ENCODE peak calls at places on chromosomes 3 and 15, in nine cellular contexts. A is body of pancreas; Z is CD4-positive, CD25-positive, alpha-beta regulatory T cell; K is neuronal stem cell; O is A673; T is right cardiac atrium; W is PC-3; R is A549; N is cardiac muscle cell. H is an unnamed sample.

GRCh38 chr15:96246057-96246456 is 84.4 kb upstream of the NR2F2 start:
- DNase-seq in O (no peak), T (no peak), W (no peak), K (no peak), Z (no peak), R (no peak), A (no peak), N (no peak), H (no peak)

GRCh38 chr15:51401872-51402517 is 60.5 kb downstream of the GLDN start:
- DNase-seq in R (peak; percentile 80), W (peak; percentile 54), A (peak; percentile 47), Z (no peak), N (peak; percentile 74), T (peak; percentile 83), K (peak; percentile 39), O (peak; percentile 56), H (peak; percentile 4)

GRCh38 chr3:178139116-178139515 is 397.1 kb upstream of the KCNMB2 start:
- DNase-seq in W (no peak), K (no peak), N (no peak), O (no peak), A (no peak), R (no peak), Z (no peak), T (no peak), H (no peak)

GRCh38 chr15:67783303-67783702 is 42.0 kb upstream of the SKOR1 start:
- DNase-seq in R (no peak), K (no peak), T (no peak), W (no peak), O (no peak), N (no peak), Z (no peak), A (no peak), H (peak; percentile 39)

GRCh38 chr3:130621824-130622223 is 104.8 kb downstream of the COL6A6 start:
- DNase-seq in Z (no peak), N (no peak), K (no peak), A (no peak), W (no peak), T (no peak), R (no peak), O (no peak), H (no peak)

GRCh38 chr3:198109883-198110282 is 149.9 kb downstream of the LMLN start:
- DNase-seq in Z (no peak), T (no peak), W (no peak), O (peak; percentile 71), R (no peak), A (no peak), K (no peak), N (no peak), H (no peak)

GRCh38 chr3:102089904-102090492 is 240.7 kb downstream of the NFKBIZ start:
- DNase-seq in N (no peak), T (no peak), W (peak; percentile 89), O (peak; percentile 84), K (no peak), Z (no peak), A (no peak), R (peak; percentile 20), H (peak; percentile 57)

GRCh38 chr3:73740041-73740440 is 115.3 kb upstream of the PDZRN3 start:
- DNase-seq in R (no peak), T (no peak), O (no peak), A (no peak), Z (no peak), W (no peak), N (no peak), K (no peak), H (no peak)

GRCh38 chr3:147038456-147038855 is 367.9 kb downstream of the ZIC4 start:
- DNase-seq in A (no peak), T (no peak), W (no peak), N (no peak), O (no peak), K (no peak), R (no peak), Z (no peak), H (no peak)

DNA sequence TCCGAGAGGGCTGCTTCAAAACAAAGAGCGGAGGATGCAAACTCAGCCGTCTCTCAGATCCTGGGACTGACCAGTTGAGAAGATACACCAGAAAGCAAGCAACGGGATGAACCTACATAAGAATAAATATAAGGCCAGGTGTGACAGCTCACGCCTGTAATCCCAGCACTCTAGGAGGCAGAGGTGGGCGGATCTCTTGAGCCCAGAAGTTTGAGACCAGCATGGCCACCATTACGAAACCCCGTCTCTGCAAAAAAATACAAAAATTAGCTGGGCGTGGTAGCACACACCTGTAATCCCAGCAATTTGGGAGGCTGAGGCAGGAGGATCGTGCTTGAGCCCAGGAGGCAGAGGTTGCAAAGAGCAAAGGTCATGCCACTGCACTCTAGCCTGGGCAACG is 31.7 kb downstream of the RBPMS2 start:
- DNase-seq in N (no peak), O (no peak), K (no peak), T (no peak), Z (no peak), R (no peak), A (no peak), W (no peak), H (no peak)
- H3K4me1 ChIP-seq in N (no peaks in the 10 kb centered on the region), O (no peaks in the 10 kb centered on the region), K (peaks cover 1% of the 10 kb centered on the region), T (peaks cover 13% of the 10 kb centered on the region), Z (no peaks in the 10 kb centered on the region), R (no peaks in the 10 kb centered on the region), A (no peaks in the 10 kb centered on the region), W (peaks cover under 1% of the 10 kb centered on the region), H (no peaks in the 10 kb centered on the region)

GRCh38 chr3:16670191-16670590 is 65.0 kb upstream of the DAZL start:
- DNase-seq in T (no peak), R (no peak), N (no peak), Z (no peak), A (no peak), K (no peak), O (no peak), W (no peak), H (no peak)

GRCh38 chr3:16665282-16665741 is 60.1 kb upstream of the DAZL start:
- DNase-seq in K (no peak), W (peak; percentile 84), T (no peak), R (peak; percentile 6), N (no peak), O (peak; percentile 60), A (no peak), Z (no peak), H (peak; percentile 86)

GRCh38 chr3:16671690-16672089 is 66.5 kb upstream of the DAZL start:
- DNase-seq in T (no peak), Z (no peak), R (no peak), K (no peak), A (no peak), O (no peak), N (no peak), W (no peak), H (no peak)

GRCh38 chr3:16667633-16668032 is 62.4 kb upstream of the DAZL start:
- DNase-seq in N (no peak), K (no peak), R (no peak), O (no peak), T (no peak), Z (no peak), W (no peak), A (no peak), H (no peak)

DNA sequence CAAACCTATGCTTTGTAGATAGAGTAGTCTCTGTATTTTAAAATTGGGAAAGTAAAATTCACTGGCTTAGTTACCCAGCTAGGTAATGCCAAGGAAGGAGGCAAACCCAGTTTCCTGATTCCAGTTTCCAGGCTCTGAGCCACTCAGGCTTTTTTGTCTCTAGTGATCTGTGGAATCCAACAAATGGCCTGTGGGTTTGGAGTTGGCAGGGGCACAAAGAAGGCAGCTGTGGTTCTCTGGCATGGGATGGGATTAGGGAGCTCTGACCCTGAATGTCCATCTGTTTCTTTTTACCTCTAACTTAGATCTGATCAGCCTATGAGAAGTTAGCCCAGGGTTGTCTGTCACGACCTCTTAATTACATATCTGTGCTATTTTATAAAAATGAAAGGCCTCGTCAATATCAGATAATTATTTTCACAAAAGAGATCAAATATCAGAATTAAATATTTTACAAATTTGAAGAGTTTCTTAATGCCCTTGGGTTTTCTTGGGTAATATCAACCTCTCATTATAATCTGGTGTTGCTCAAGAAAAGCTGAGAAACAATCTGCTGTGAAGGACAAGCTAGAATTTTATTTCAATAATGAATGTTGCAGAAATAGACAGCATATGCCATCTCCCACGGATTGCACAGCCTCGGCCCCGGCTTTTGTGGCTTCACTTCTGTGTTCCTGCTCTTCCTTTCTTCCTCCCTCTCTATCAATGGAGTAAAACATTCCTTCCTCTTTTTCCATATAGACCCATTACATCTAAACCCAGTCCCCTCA is 63.7 kb upstream of the DAZL start:
- DNase-seq in R (no peak), O (no peak), T (no peak), W (no peak), A (no peak), Z (no peak), N (no peak), K (no peak), H (no peak)
- H3K4me1 ChIP-seq in R (peaks cover 5% of the 10 kb centered on the region), O (no peaks in the 10 kb centered on the region), T (no peaks in the 10 kb centered on the region), W (peaks cover 11% of the 10 kb centered on the region), A (no peaks in the 10 kb centered on the region), Z (no peaks in the 10 kb centered on the region), N (no peaks in the 10 kb centered on the region), K (no peaks in the 10 kb centered on the region), H (no peaks in the 10 kb centered on the region)

GRCh38 chr15:40440300-40441011 is at the start of gene BAHD1:
- DNase-seq in A (peak; percentile 97), O (peak; percentile 98), R (peak; percentile 96), Z (peak; percentile 92), K (peak; percentile 89), W (peak; percentile 95), N (peak; percentile 97), T (peak; percentile 99), H (peak; percentile 93)
- H3K4me1 ChIP-seq in A (peaks cover 65% of the 10 kb centered on the region), O (peaks cover 35% of the 10 kb centered on the region), R (peaks cover 22% of the 10 kb centered on the region), Z (peaks cover 66% of the 10 kb centered on the region), K (peaks cover 41% of the 10 kb centered on the region), W (peaks cover 34% of the 10 kb centered on the region), N (peaks cover 43% of the 10 kb centered on the region), T (peaks cover 10% of the 10 kb centered on the region), H (peaks cover 9% of the 10 kb centered on the region)

GRCh38 chr3:70071138-70071537 is 71.6 kb downstream of the SAMMSON start:
- DNase-seq in K (no peak), N (no peak), A (no peak), W (no peak), T (no peak), O (no peak), R (no peak), Z (no peak), H (no peak)

GRCh38 chr3:70069557-70069956 is 70.0 kb downstream of the SAMMSON start:
- DNase-seq in T (no peak), K (no peak), A (no peak), W (no peak), Z (no peak), R (no peak), O (no peak), N (no peak), H (no peak)

GRCh38 chr3:70072180-70072579 is 72.6 kb downstream of the SAMMSON start:
- DNase-seq in W (no peak), K (no peak), A (no peak), Z (no peak), T (no peak), R (no peak), N (no peak), O (no peak), H (no peak)

GRCh38 chr3:70076394-70076793 is 76.9 kb downstream of the SAMMSON start:
- DNase-seq in O (no peak), K (no peak), A (peak; percentile 5), W (no peak), T (no peak), R (no peak), N (no peak), Z (no peak), H (no peak)

DNA sequence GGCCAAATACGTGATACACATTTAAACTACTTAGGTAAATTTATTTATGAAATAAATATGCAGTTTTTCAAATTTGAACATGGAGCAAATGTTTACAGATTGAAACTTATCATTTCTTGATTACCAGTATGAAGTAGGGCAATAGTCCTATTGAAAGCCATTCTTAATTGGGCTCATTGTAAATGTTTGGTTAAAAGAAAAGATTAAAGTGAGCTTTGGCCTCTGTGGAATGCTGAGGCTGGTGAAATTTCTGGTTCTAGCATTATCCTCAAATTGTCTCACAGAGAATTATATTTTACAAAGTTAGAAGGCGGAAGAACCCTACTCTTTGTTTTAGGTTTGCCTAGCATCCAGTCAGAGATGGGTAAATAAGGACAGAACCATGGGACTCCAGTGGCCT is 73.2 kb downstream of the SAMMSON start:
- DNase-seq in W (no peak), K (no peak), T (no peak), R (no peak), O (no peak), A (no peak), N (no peak), Z (no peak), H (no peak)
- H3K4me1 ChIP-seq in W (no peaks in the 10 kb centered on the region), K (peaks cover 2% of the 10 kb centered on the region), T (no peaks in the 10 kb centered on the region), R (no peaks in the 10 kb centered on the region), O (no peaks in the 10 kb centered on the region), A (peaks cover 12% of the 10 kb centered on the region), N (peaks cover 12% of the 10 kb centered on the region), Z (no peaks in the 10 kb centered on the region), H (no peaks in the 10 kb centered on the region)

H was measured in small intestine.